ENCODE peak calls at places on chromosome 6, in ten cellular contexts. One of them, this sample, is unnamed.

GRCh38 chr6:26215200-26216014 is 128.2 kb downstream of the HFE start:
- DNase-seq in sigmoid colon: no peak
- DNase-seq in HCT116: no peak
- DNase-seq in GM12892: no peak
- DNase-seq in transverse colon: no peak
- DNase-seq in stomach: no peak
- DNase-seq in suprapubic skin: no peak
- DNase-seq in prostate gland: no peak
- DNase-seq in GM12878: no peak
- DNase-seq in breast epithelium: no peak
- DNase-seq in this sample: peak; percentile 72

GRCh38 chr6:43074847-43075741 is 1.0 kb upstream of the PTK7 start:
- DNase-seq in sigmoid colon: no peak
- DNase-seq in HCT116: no peak
- DNase-seq in GM12892: no peak
- DNase-seq in transverse colon: no peak
- DNase-seq in stomach: no peak
- DNase-seq in suprapubic skin: no peak
- DNase-seq in prostate gland: no peak
- DNase-seq in GM12878: no peak
- DNase-seq in breast epithelium: no peak
- DNase-seq in this sample: peak; percentile 73

GRCh38 chr6:89048985-89049384 is 31.6 kb upstream of the PNRC1 start:
- DNase-seq in sigmoid colon: no peak
- DNase-seq in HCT116: no peak
- DNase-seq in GM12892: no peak
- DNase-seq in transverse colon: no peak
- DNase-seq in stomach: no peak
- DNase-seq in suprapubic skin: no peak
- DNase-seq in prostate gland: no peak
- DNase-seq in GM12878: no peak
- DNase-seq in breast epithelium: no peak
- DNase-seq in this sample: no peak

GRCh38 chr6:101110814-101111213 is 229.7 kb upstream of the ASCC3 start:
- DNase-seq in sigmoid colon: no peak
- DNase-seq in HCT116: no peak
- DNase-seq in GM12892: no peak
- DNase-seq in transverse colon: no peak
- DNase-seq in stomach: no peak
- DNase-seq in suprapubic skin: no peak
- DNase-seq in prostate gland: no peak
- DNase-seq in GM12878: no peak
- DNase-seq in breast epithelium: no peak
- DNase-seq in this sample: no peak

GRCh38 chr6:118668761-118669411 is 17.5 kb upstream of the CEP85L start:
- DNase-seq in sigmoid colon: no peak
- DNase-seq in HCT116: no peak
- DNase-seq in GM12892: no peak
- DNase-seq in transverse colon: no peak
- DNase-seq in stomach: no peak
- DNase-seq in suprapubic skin: no peak
- DNase-seq in prostate gland: no peak
- DNase-seq in GM12878: no peak
- DNase-seq in breast epithelium: no peak
- DNase-seq in this sample: no peak

GRCh38 chr6:149233056-149233715 is 84.3 kb upstream of the TAB2 start:
- DNase-seq in sigmoid colon: no peak
- DNase-seq in HCT116: peak; percentile 95
- DNase-seq in GM12892: no peak
- DNase-seq in transverse colon: no peak
- DNase-seq in stomach: no peak
- DNase-seq in suprapubic skin: no peak
- DNase-seq in prostate gland: peak; percentile 41
- DNase-seq in GM12878: no peak
- DNase-seq in breast epithelium: no peak
- DNase-seq in this sample: no peak

GRCh38 chr6:169185692-169186485 is 67.8 kb downstream of the THBS2 start:
- DNase-seq in sigmoid colon: no peak
- DNase-seq in HCT116: no peak
- DNase-seq in GM12892: no peak
- DNase-seq in transverse colon: no peak
- DNase-seq in stomach: no peak
- DNase-seq in suprapubic skin: no peak
- DNase-seq in prostate gland: no peak
- DNase-seq in GM12878: no peak
- DNase-seq in breast epithelium: no peak
- DNase-seq in this sample: no peak

GRCh38 chr6:10690651-10691445 is 3.6 kb downstream of the C6orf52 start:
- DNase-seq in sigmoid colon: no peak
- DNase-seq in HCT116: no peak
- DNase-seq in GM12892: no peak
- DNase-seq in transverse colon: no peak
- DNase-seq in stomach: no peak
- DNase-seq in suprapubic skin: no peak
- DNase-seq in prostate gland: no peak
- DNase-seq in GM12878: no peak
- DNase-seq in breast epithelium: no peak
- DNase-seq in this sample: no peak

GRCh38 chr6:138403324-138403800 is 661 bp upstream of the HEBP2 start:
- DNase-seq in sigmoid colon: peak; percentile 71
- DNase-seq in HCT116: no peak
- DNase-seq in GM12892: peak; percentile 38
- DNase-seq in transverse colon: peak; percentile 56
- DNase-seq in stomach: peak; percentile 36
- DNase-seq in suprapubic skin: peak; percentile 76
- DNase-seq in prostate gland: no peak
- DNase-seq in GM12878: no peak
- DNase-seq in breast epithelium: no peak
- DNase-seq in this sample: peak; percentile 92

GRCh38 chr6:138402833-138403187 is 1.2 kb upstream of the HEBP2 start:
- DNase-seq in sigmoid colon: no peak
- DNase-seq in HCT116: no peak
- DNase-seq in GM12892: no peak
- DNase-seq in transverse colon: no peak
- DNase-seq in stomach: no peak
- DNase-seq in suprapubic skin: no peak
- DNase-seq in prostate gland: no peak
- DNase-seq in GM12878: no peak
- DNase-seq in breast epithelium: no peak
- DNase-seq in this sample: no peak

GRCh38 chr6:138404666-138405337 is 779 bp downstream of the HEBP2 start:
- DNase-seq in sigmoid colon: peak; percentile 74
- DNase-seq in HCT116: no peak
- DNase-seq in GM12892: no peak
- DNase-seq in transverse colon: peak; percentile 44
- DNase-seq in stomach: no peak
- DNase-seq in suprapubic skin: no peak
- DNase-seq in prostate gland: peak; percentile 28
- DNase-seq in GM12878: no peak
- DNase-seq in breast epithelium: no peak
- DNase-seq in this sample: peak; percentile 90

GRCh38 chr6:138401960-138402832 is 1.8 kb upstream of the HEBP2 start:
- DNase-seq in sigmoid colon: no peak
- DNase-seq in HCT116: no peak
- DNase-seq in GM12892: no peak
- DNase-seq in transverse colon: no peak
- DNase-seq in stomach: no peak
- DNase-seq in suprapubic skin: no peak
- DNase-seq in prostate gland: no peak
- DNase-seq in GM12878: no peak
- DNase-seq in breast epithelium: no peak
- DNase-seq in this sample: peak; percentile 81

GRCh38 chr6:138403801-138404665 is at the start of gene HEBP2:
- DNase-seq in sigmoid colon: peak; percentile 96
- DNase-seq in HCT116: peak; percentile 89
- DNase-seq in GM12892: peak; percentile 89
- DNase-seq in transverse colon: peak; percentile 97
- DNase-seq in stomach: peak; percentile 97
- DNase-seq in suprapubic skin: peak; percentile 97
- DNase-seq in prostate gland: peak; percentile 98
- DNase-seq in GM12878: peak; percentile 65
- DNase-seq in breast epithelium: peak; percentile 97
- DNase-seq in this sample: peak; percentile 99
- TF ChIP-seq POLR2AphosphoS5 in sigmoid colon: peak; percentile 89
- TF ChIP-seq POLR2AphosphoS5 in HCT116: peak; percentile 86
- TF ChIP-seq POLR2AphosphoS5 in GM12892: no peak
- TF ChIP-seq POLR2AphosphoS5 in transverse colon: peak; percentile 91
- TF ChIP-seq POLR2AphosphoS5 in stomach: peak; percentile 82
- TF ChIP-seq POLR2AphosphoS5 in suprapubic skin: no peak
- TF ChIP-seq POLR2AphosphoS5 in prostate gland: peak; percentile 94
- TF ChIP-seq POLR2AphosphoS5 in GM12878: peak; percentile 15
- TF ChIP-seq POLR2AphosphoS5 in breast epithelium: peak; percentile 61
- TF ChIP-seq POLR2AphosphoS5 in this sample: peak; percentile 82

GRCh38 chr6:37218501-37218900 is 39.1 kb upstream of the TBC1D22B start:
- DNase-seq in sigmoid colon: no peak
- DNase-seq in HCT116: no peak
- DNase-seq in GM12892: no peak
- DNase-seq in transverse colon: no peak
- DNase-seq in stomach: no peak
- DNase-seq in suprapubic skin: no peak
- DNase-seq in prostate gland: no peak
- DNase-seq in GM12878: no peak
- DNase-seq in breast epithelium: no peak
- DNase-seq in this sample: no peak

GRCh38 chr6:37221585-37222124 is 35.9 kb upstream of the TBC1D22B start:
- DNase-seq in sigmoid colon: no peak
- DNase-seq in HCT116: no peak
- DNase-seq in GM12892: no peak
- DNase-seq in transverse colon: no peak
- DNase-seq in stomach: no peak
- DNase-seq in suprapubic skin: no peak
- DNase-seq in prostate gland: no peak
- DNase-seq in GM12878: no peak
- DNase-seq in breast epithelium: no peak
- DNase-seq in this sample: no peak

GRCh38 chr6:37222992-37223391 is 34.6 kb upstream of the TBC1D22B start:
- DNase-seq in sigmoid colon: no peak
- DNase-seq in HCT116: no peak
- DNase-seq in GM12892: no peak
- DNase-seq in transverse colon: no peak
- DNase-seq in stomach: no peak
- DNase-seq in suprapubic skin: no peak
- DNase-seq in prostate gland: no peak
- DNase-seq in GM12878: no peak
- DNase-seq in breast epithelium: no peak
- DNase-seq in this sample: no peak

GRCh38 chr6:37225350-37226169 is 32.0 kb upstream of the TBC1D22B start:
- DNase-seq in sigmoid colon: no peak
- DNase-seq in HCT116: no peak
- DNase-seq in GM12892: no peak
- DNase-seq in transverse colon: no peak
- DNase-seq in stomach: no peak
- DNase-seq in suprapubic skin: no peak
- DNase-seq in prostate gland: no peak
- DNase-seq in GM12878: no peak
- DNase-seq in breast epithelium: no peak
- DNase-seq in this sample: no peak

GRCh38 chr6:37222125-37222967 is 35.2 kb upstream of the TBC1D22B start:
- DNase-seq in sigmoid colon: peak; percentile 81
- DNase-seq in HCT116: peak; percentile 89
- DNase-seq in GM12892: peak; percentile 68
- DNase-seq in transverse colon: peak; percentile 81
- DNase-seq in stomach: peak; percentile 88
- DNase-seq in suprapubic skin: peak; percentile 77
- DNase-seq in prostate gland: peak; percentile 84
- DNase-seq in GM12878: peak; percentile 45
- DNase-seq in breast epithelium: peak; percentile 48
- DNase-seq in this sample: peak; percentile 91
- TF ChIP-seq POLR2A in sigmoid colon: no peak
- TF ChIP-seq POLR2A in HCT116: no peak
- TF ChIP-seq POLR2A in GM12892: peak; percentile 33
- TF ChIP-seq POLR2A in transverse colon: no peak
- TF ChIP-seq POLR2A in stomach: no peak
- TF ChIP-seq POLR2A in suprapubic skin: no peak
- TF ChIP-seq POLR2A in prostate gland: peak; percentile 61
- TF ChIP-seq POLR2A in GM12878: no peak
- TF ChIP-seq POLR2A in breast epithelium: no peak
- TF ChIP-seq POLR2A in this sample: no peak

GRCh38 chr6:29965873-29966601 is 23.7 kb downstream of the HLA-A start:
- DNase-seq in sigmoid colon: peak; percentile 91
- DNase-seq in HCT116: peak; percentile 91
- DNase-seq in GM12892: no peak
- DNase-seq in transverse colon: peak; percentile 91
- DNase-seq in stomach: peak; percentile 92
- DNase-seq in suprapubic skin: peak; percentile 88
- DNase-seq in prostate gland: peak; percentile 57
- DNase-seq in GM12878: peak; percentile 62
- DNase-seq in breast epithelium: peak; percentile 57
- DNase-seq in this sample: peak; percentile 91

GRCh38 chr6:29968905-29969304 is 26.6 kb downstream of the HLA-A start:
- DNase-seq in sigmoid colon: no peak
- DNase-seq in HCT116: no peak
- DNase-seq in GM12892: no peak
- DNase-seq in transverse colon: no peak
- DNase-seq in stomach: no peak
- DNase-seq in suprapubic skin: no peak
- DNase-seq in prostate gland: no peak
- DNase-seq in GM12878: no peak
- DNase-seq in breast epithelium: no peak
- DNase-seq in this sample: no peak

GRCh38 chr6:29968130-29968529 is 25.8 kb downstream of the HLA-A start:
- DNase-seq in sigmoid colon: no peak
- DNase-seq in HCT116: peak; percentile 40
- DNase-seq in GM12892: no peak
- DNase-seq in transverse colon: no peak
- DNase-seq in stomach: no peak
- DNase-seq in suprapubic skin: no peak
- DNase-seq in prostate gland: no peak
- DNase-seq in GM12878: no peak
- DNase-seq in breast epithelium: peak; percentile 40
- DNase-seq in this sample: no peak

GRCh38 chr6:29964904-29965872 is 22.9 kb downstream of the HLA-A start:
- DNase-seq in sigmoid colon: peak; percentile 90
- DNase-seq in HCT116: peak; percentile 73
- DNase-seq in GM12892: peak; percentile 53
- DNase-seq in transverse colon: peak; percentile 88
- DNase-seq in stomach: peak; percentile 87
- DNase-seq in suprapubic skin: no peak
- DNase-seq in prostate gland: peak; percentile 83
- DNase-seq in GM12878: peak; percentile 89
- DNase-seq in breast epithelium: peak; percentile 73
- DNase-seq in this sample: peak; percentile 92

GRCh38 chr6:29967379-29968010 is 25.2 kb downstream of the HLA-A start:
- DNase-seq in sigmoid colon: no peak
- DNase-seq in HCT116: peak; percentile 60
- DNase-seq in GM12892: no peak
- DNase-seq in transverse colon: peak; percentile 75
- DNase-seq in stomach: peak; percentile 74
- DNase-seq in suprapubic skin: no peak
- DNase-seq in prostate gland: no peak
- DNase-seq in GM12878: peak; percentile 11
- DNase-seq in breast epithelium: no peak
- DNase-seq in this sample: no peak
- TF ChIP-seq POLR2AphosphoS5 in sigmoid colon: no peak
- TF ChIP-seq POLR2AphosphoS5 in HCT116: no peak
- TF ChIP-seq POLR2AphosphoS5 in GM12892: no peak
- TF ChIP-seq POLR2AphosphoS5 in transverse colon: peak; percentile 80
- TF ChIP-seq POLR2AphosphoS5 in stomach: no peak
- TF ChIP-seq POLR2AphosphoS5 in suprapubic skin: no peak
- TF ChIP-seq POLR2AphosphoS5 in prostate gland: no peak
- TF ChIP-seq POLR2AphosphoS5 in GM12878: no peak
- TF ChIP-seq POLR2AphosphoS5 in breast epithelium: no peak
- TF ChIP-seq POLR2AphosphoS5 in this sample: no peak

GRCh38 chr6:137568067-137568466 is 73.9 kb upstream of the OLIG3 start:
- DNase-seq in sigmoid colon: no peak
- DNase-seq in HCT116: no peak
- DNase-seq in GM12892: no peak
- DNase-seq in transverse colon: no peak
- DNase-seq in stomach: no peak
- DNase-seq in suprapubic skin: no peak
- DNase-seq in prostate gland: no peak
- DNase-seq in GM12878: no peak
- DNase-seq in breast epithelium: no peak
- DNase-seq in this sample: no peak
- TF ChIP-seq POLR2A in sigmoid colon: no peak
- TF ChIP-seq POLR2A in HCT116: no peak
- TF ChIP-seq POLR2A in GM12892: no peak
- TF ChIP-seq POLR2A in transverse colon: no peak
- TF ChIP-seq POLR2A in stomach: no peak
- TF ChIP-seq POLR2A in suprapubic skin: no peak
- TF ChIP-seq POLR2A in prostate gland: no peak
- TF ChIP-seq POLR2A in GM12878: no peak
- TF ChIP-seq POLR2A in breast epithelium: no peak
- TF ChIP-seq POLR2A in this sample: no peak

This sample was measured in spleen.